ENCODE peak calls at places on chromosomes 3 and 15, in seven cellular contexts. One of them, this sample, is unnamed.

GRCh38 chr3:112519424-112520001 is 20.2 kb upstream of the BTLA start:
- DNase-seq in cardiac muscle cell: peak; percentile 88
- DNase-seq in RWPE1: peak; percentile 46
- DNase-seq in sigmoid colon: no peak
- DNase-seq in OCI-LY7: peak; percentile 81
- DNase-seq in heart left ventricle: no peak
- DNase-seq in transverse colon: peak; percentile 14
- DNase-seq in this sample: peak; percentile 34

GRCh38 chr3:36894924-36895323 is 49.9 kb downstream of the TRANK1 start:
- DNase-seq in cardiac muscle cell: no peak
- DNase-seq in RWPE1: no peak
- DNase-seq in sigmoid colon: no peak
- DNase-seq in OCI-LY7: peak; percentile 59
- DNase-seq in heart left ventricle: no peak
- DNase-seq in transverse colon: no peak
- DNase-seq in this sample: no peak

GRCh38 chr3:159252772-159253384 is 451.0 kb downstream of the MFSD1 start:
- DNase-seq in cardiac muscle cell: peak; percentile 72
- DNase-seq in RWPE1: peak; percentile 17
- DNase-seq in sigmoid colon: no peak
- DNase-seq in OCI-LY7: peak; percentile 43
- DNase-seq in heart left ventricle: no peak
- DNase-seq in transverse colon: no peak
- DNase-seq in this sample: no peak

GRCh38 chr15:57767526-57767925 is 61.0 kb downstream of the POLR2M start:
- DNase-seq in cardiac muscle cell: no peak
- DNase-seq in RWPE1: no peak
- DNase-seq in sigmoid colon: no peak
- DNase-seq in OCI-LY7: no peak
- DNase-seq in heart left ventricle: no peak
- DNase-seq in transverse colon: no peak
- DNase-seq in this sample: no peak

GRCh38 chr15:77810180-77810579 is 177.5 kb upstream of the LINGO1 start:
- DNase-seq in cardiac muscle cell: peak; percentile 25
- DNase-seq in RWPE1: no peak
- DNase-seq in sigmoid colon: no peak
- DNase-seq in OCI-LY7: no peak
- DNase-seq in heart left ventricle: no peak
- DNase-seq in transverse colon: no peak
- DNase-seq in this sample: peak; percentile 86

GRCh38 chr3:10284496-10284895 is 8.3 kb downstream of the GHRL start:
- DNase-seq in cardiac muscle cell: no peak
- DNase-seq in RWPE1: no peak
- DNase-seq in sigmoid colon: no peak
- DNase-seq in OCI-LY7: no peak
- DNase-seq in heart left ventricle: no peak
- DNase-seq in transverse colon: no peak
- DNase-seq in this sample: no peak

GRCh38 chr15:26771168-26771916 is 1.5 kb downstream of the GABRB3 start:
- DNase-seq in cardiac muscle cell: peak; percentile 2
- DNase-seq in RWPE1: no peak
- DNase-seq in sigmoid colon: no peak
- DNase-seq in OCI-LY7: no peak
- DNase-seq in heart left ventricle: no peak
- DNase-seq in transverse colon: no peak
- DNase-seq in this sample: no peak

GRCh38 chr15:85329561-85330421 is 50.6 kb upstream of the AKAP13 start:
- DNase-seq in cardiac muscle cell: peak; percentile 51
- DNase-seq in RWPE1: no peak
- DNase-seq in sigmoid colon: no peak
- DNase-seq in OCI-LY7: peak; percentile 95
- DNase-seq in heart left ventricle: no peak
- DNase-seq in transverse colon: peak; percentile 44
- DNase-seq in this sample: peak; percentile 44

GRCh38 chr3:160180581-160181216 is 44.5 kb upstream of the C3orf80 start:
- DNase-seq in cardiac muscle cell: peak; percentile 60
- DNase-seq in RWPE1: no peak
- DNase-seq in sigmoid colon: peak; percentile 81
- DNase-seq in OCI-LY7: no peak
- DNase-seq in heart left ventricle: no peak
- DNase-seq in transverse colon: no peak
- DNase-seq in this sample: no peak

GRCh38 chr3:177610677-177611654 is 413.7 kb upstream of the TBL1XR1 start:
- DNase-seq in cardiac muscle cell: no peak
- DNase-seq in RWPE1: no peak
- DNase-seq in sigmoid colon: no peak
- DNase-seq in OCI-LY7: no peak
- DNase-seq in heart left ventricle: no peak
- DNase-seq in transverse colon: peak; percentile 66
- DNase-seq in this sample: peak; percentile 57

DNA sequence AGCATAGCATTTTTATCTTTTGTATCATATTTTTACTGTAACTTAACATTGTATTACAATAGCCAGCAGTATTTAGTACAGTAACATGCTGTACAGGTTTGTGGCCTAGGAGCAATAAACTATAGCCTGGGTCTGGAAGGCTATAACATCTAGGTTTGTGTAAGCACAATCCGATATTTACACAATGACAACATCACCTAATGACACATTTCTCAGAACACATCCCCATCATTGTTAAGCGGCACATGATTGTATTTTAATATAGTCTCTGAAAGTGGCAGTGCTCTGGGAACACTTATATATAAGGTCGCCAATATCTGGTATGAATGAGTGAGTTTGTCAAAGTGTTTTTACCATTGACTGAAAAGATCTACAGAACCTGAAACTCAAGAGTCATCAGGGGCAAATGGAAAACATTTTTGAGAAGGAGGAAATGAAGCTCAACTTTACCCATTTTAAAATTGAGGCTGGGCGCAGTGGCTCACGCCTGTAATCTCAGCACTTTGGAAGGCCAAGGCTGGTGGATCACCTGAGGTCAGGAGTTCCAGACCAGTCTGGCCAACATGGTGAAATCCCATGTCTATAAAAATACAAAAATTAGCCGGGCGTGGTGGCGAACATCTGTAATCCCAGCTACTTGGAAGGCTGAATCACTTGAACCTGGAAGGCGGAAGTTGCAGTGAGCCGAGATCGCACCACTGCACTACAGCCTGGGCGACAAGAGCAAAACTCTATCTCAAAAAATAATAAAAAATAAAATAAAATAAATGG is 38.8 kb upstream of the TNFSF10 start:
- DNase-seq in cardiac muscle cell: no peak
- DNase-seq in RWPE1: no peak
- DNase-seq in sigmoid colon: no peak
- DNase-seq in OCI-LY7: no peak
- DNase-seq in heart left ventricle: no peak
- DNase-seq in transverse colon: peak; percentile 54
- DNase-seq in this sample: no peak
- H3K27ac ChIP-seq in cardiac muscle cell: no peak overlapping the region
- H3K27ac ChIP-seq in RWPE1: peak overlapping the region; percentile 96
- H3K27ac ChIP-seq in sigmoid colon: peak overlapping the region; percentile 65
- H3K27ac ChIP-seq in OCI-LY7: no peak overlapping the region
- H3K27ac ChIP-seq in heart left ventricle: peak overlapping the region; percentile 91
- H3K27ac ChIP-seq in transverse colon: peak overlapping the region; percentile 84
- H3K27ac ChIP-seq in this sample: no peak overlapping the region

DNA sequence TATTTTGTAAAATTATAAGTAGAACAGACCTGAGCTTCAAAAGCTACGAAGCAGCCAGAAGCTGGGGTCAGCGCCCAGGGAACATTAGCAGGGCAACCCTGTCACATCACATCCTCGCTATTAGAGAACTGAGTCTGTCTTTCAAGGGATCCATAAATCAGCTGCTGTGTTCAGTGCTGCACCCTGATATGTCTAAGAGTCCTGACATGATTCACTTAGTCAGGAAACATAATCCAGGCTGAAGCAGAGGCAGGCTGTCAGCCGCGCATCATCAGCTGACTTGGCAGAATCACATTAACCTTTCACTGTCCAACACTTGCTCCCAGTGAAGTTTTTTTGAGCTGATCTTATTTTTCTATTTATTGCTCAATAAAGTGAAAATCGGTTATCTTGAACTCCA is 23.5 kb downstream of the MYH15 start:
- DNase-seq in cardiac muscle cell: peak; percentile 59
- DNase-seq in RWPE1: peak; percentile 34
- DNase-seq in sigmoid colon: no peak
- DNase-seq in OCI-LY7: no peak
- DNase-seq in heart left ventricle: no peak
- DNase-seq in transverse colon: no peak
- DNase-seq in this sample: no peak
- H3K27ac ChIP-seq in cardiac muscle cell: no peak overlapping the region
- H3K27ac ChIP-seq in RWPE1: no peak overlapping the region
- H3K27ac ChIP-seq in sigmoid colon: no peak overlapping the region
- H3K27ac ChIP-seq in OCI-LY7: no peak overlapping the region
- H3K27ac ChIP-seq in heart left ventricle: no peak overlapping the region
- H3K27ac ChIP-seq in transverse colon: no peak overlapping the region
- H3K27ac ChIP-seq in this sample: no peak overlapping the region

DNA sequence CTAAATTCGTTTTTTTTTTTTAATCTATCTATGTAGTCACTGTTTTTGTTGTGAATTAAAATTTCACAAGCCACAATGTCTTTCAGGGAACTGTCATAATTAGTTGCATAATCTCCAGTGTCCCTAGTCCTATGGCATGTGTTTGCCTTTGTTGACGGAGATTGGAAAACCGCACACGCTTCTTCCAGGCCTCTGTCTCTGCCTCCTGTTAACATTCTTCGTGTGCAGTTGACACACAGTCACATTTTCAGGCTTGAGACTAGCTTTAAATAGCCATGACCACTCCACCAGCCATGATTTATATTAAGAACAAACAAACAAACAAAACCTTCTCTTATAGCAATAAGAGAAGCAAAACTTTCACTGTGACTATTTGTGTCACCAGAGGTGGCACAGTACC is 139.8 kb downstream of the DUT start:
- DNase-seq in cardiac muscle cell: no peak
- DNase-seq in RWPE1: no peak
- DNase-seq in sigmoid colon: no peak
- DNase-seq in OCI-LY7: no peak
- DNase-seq in heart left ventricle: no peak
- DNase-seq in transverse colon: no peak
- DNase-seq in this sample: no peak
- H3K27ac ChIP-seq in cardiac muscle cell: no peak overlapping the region
- H3K27ac ChIP-seq in RWPE1: no peak overlapping the region
- H3K27ac ChIP-seq in sigmoid colon: no peak overlapping the region
- H3K27ac ChIP-seq in OCI-LY7: no peak overlapping the region
- H3K27ac ChIP-seq in heart left ventricle: no peak overlapping the region
- H3K27ac ChIP-seq in transverse colon: no peak overlapping the region
- H3K27ac ChIP-seq in this sample: no peak overlapping the region

GRCh38 chr15:67885848-67886247 is 46.0 kb upstream of the RNU6-1 start:
- DNase-seq in cardiac muscle cell: no peak
- DNase-seq in RWPE1: no peak
- DNase-seq in sigmoid colon: no peak
- DNase-seq in OCI-LY7: no peak
- DNase-seq in heart left ventricle: no peak
- DNase-seq in transverse colon: no peak
- DNase-seq in this sample: no peak

GRCh38 chr15:67884009-67884408 is 44.2 kb upstream of the RNU6-1 start:
- DNase-seq in cardiac muscle cell: no peak
- DNase-seq in RWPE1: no peak
- DNase-seq in sigmoid colon: no peak
- DNase-seq in OCI-LY7: no peak
- DNase-seq in heart left ventricle: no peak
- DNase-seq in transverse colon: no peak
- DNase-seq in this sample: no peak

GRCh38 chr15:67883228-67883773 is 43.5 kb upstream of the RNU6-1 start:
- DNase-seq in cardiac muscle cell: peak; percentile 18
- DNase-seq in RWPE1: no peak
- DNase-seq in sigmoid colon: no peak
- DNase-seq in OCI-LY7: no peak
- DNase-seq in heart left ventricle: no peak
- DNase-seq in transverse colon: no peak
- DNase-seq in this sample: no peak

GRCh38 chr15:67882487-67883227 is 42.8 kb upstream of the RNU6-1 start:
- DNase-seq in cardiac muscle cell: peak; percentile 57
- DNase-seq in RWPE1: no peak
- DNase-seq in sigmoid colon: no peak
- DNase-seq in OCI-LY7: peak; percentile 67
- DNase-seq in heart left ventricle: no peak
- DNase-seq in transverse colon: no peak
- DNase-seq in this sample: no peak

DNA sequence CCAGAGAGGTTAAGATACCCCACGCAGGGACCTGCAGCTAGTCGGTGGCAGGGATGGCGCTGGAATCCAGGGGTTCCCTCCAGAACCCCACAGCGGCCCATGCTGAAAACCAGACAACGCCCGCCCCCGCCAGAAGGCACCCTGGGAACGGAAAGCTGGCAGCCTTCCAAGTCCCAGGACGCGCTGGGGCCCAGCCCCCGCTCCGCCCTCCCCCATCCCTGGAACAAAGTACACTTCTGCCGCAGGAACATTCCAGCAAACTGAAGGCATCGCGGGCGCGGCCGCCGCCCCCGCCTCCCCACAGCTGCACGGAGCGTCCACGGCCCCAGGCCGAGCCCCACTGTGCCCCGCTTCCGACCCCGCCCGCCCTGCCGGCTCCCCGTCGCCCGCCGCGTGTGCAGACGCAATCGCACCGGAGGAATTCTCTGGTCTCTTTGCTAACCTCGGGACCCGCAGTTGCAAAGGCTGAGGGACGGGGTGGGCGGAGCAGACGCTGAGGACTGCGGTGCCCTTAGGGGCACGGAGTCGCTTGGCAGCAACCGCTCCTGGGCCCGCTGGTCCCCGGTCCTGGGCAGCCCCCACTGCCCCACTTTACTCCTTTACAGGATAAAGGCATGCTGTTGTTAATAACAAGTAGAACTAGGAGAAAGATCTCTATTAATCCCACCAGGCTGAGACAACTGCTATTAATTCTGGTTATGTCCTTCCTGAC is 44.8 kb upstream of the RNU6-1 start:
- DNase-seq in cardiac muscle cell: peak; percentile 92
- DNase-seq in RWPE1: peak; percentile 89
- DNase-seq in sigmoid colon: peak; percentile 93
- DNase-seq in OCI-LY7: no peak
- DNase-seq in heart left ventricle: peak; percentile 92
- DNase-seq in transverse colon: peak; percentile 92
- DNase-seq in this sample: peak; percentile 81
- H3K27ac ChIP-seq in cardiac muscle cell: peak overlapping the region; percentile 71
- H3K27ac ChIP-seq in RWPE1: peak overlapping the region; percentile 92
- H3K27ac ChIP-seq in sigmoid colon: peak overlapping the region; percentile 90
- H3K27ac ChIP-seq in OCI-LY7: no peak overlapping the region
- H3K27ac ChIP-seq in heart left ventricle: peak overlapping the region; percentile 77
- H3K27ac ChIP-seq in transverse colon: peak overlapping the region; percentile 82
- H3K27ac ChIP-seq in this sample: no peak overlapping the region

DNA sequence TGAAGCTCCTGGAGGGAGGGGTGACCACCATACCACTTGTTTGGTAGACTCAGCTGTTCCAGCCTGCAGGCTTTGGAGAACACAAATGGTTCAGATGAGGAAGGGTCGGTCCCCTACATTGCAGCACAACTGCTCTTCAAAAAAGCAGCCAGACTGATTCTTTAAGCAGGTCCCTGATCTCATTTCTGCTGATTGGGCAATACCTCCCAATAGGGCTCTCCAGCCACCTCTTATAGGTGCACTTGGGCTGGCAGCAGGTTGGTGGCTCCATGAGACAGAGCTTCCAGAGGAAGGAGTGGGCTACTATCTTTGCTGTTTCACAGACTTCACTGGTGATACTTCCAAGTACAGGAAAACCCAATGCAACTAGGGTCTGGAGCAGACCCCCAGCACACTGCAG is 65.9 kb upstream of the PEX5L start:
- DNase-seq in cardiac muscle cell: no peak
- DNase-seq in RWPE1: no peak
- DNase-seq in sigmoid colon: no peak
- DNase-seq in OCI-LY7: no peak
- DNase-seq in heart left ventricle: no peak
- DNase-seq in transverse colon: no peak
- DNase-seq in this sample: no peak
- H3K27ac ChIP-seq in cardiac muscle cell: no peak overlapping the region
- H3K27ac ChIP-seq in RWPE1: no peak overlapping the region
- H3K27ac ChIP-seq in sigmoid colon: no peak overlapping the region
- H3K27ac ChIP-seq in OCI-LY7: no peak overlapping the region
- H3K27ac ChIP-seq in heart left ventricle: no peak overlapping the region
- H3K27ac ChIP-seq in transverse colon: no peak overlapping the region
- H3K27ac ChIP-seq in this sample: no peak overlapping the region

GRCh38 chr3:183317886-183318845 is 65.1 kb downstream of the B3GNT5 start:
- DNase-seq in cardiac muscle cell: peak; percentile 46
- DNase-seq in RWPE1: no peak
- DNase-seq in sigmoid colon: no peak
- DNase-seq in OCI-LY7: no peak
- DNase-seq in heart left ventricle: no peak
- DNase-seq in transverse colon: no peak
- DNase-seq in this sample: no peak
- H3K27ac ChIP-seq in cardiac muscle cell: peak overlapping the region; percentile 15
- H3K27ac ChIP-seq in RWPE1: peak overlapping the region; percentile 73
- H3K27ac ChIP-seq in sigmoid colon: no peak overlapping the region
- H3K27ac ChIP-seq in OCI-LY7: no peak overlapping the region
- H3K27ac ChIP-seq in heart left ventricle: no peak overlapping the region
- H3K27ac ChIP-seq in transverse colon: peak overlapping the region; percentile 50
- H3K27ac ChIP-seq in this sample: no peak overlapping the region

This sample was measured in SJCRH30.